ENCODE peak calls at places on chromosomes 2 and 18, in eight cellular contexts. F is SK-N-SH, J is right atrium auricular region, K is IMR-90, H is heart right ventricle, L is prostate gland, U is fibroblast of lung, A is HL-60. C is an unnamed sample.

GRCh38 chr2:152716805-152717241 is 438 bp downstream of the PRPF40A start:
- DNase-seq in A (no peak), J (no peak), H (no peak), F (peak; percentile 11), U (no peak), K (no peak), L (no peak), C (peak; percentile 25)

GRCh38 chr18:55413474-55413873 is 174.5 kb downstream of the TCF4 start:
- DNase-seq in U (no peak), F (no peak), A (no peak), K (peak; percentile 59), L (no peak), H (no peak), J (no peak), C (no peak)

GRCh38 chr2:85933753-85934594 is 45.2 kb upstream of the ST3GAL5 start:
- DNase-seq in A (no peak), F (no peak), J (no peak), U (peak; percentile 50), H (no peak), L (no peak), K (peak; percentile 92), C (no peak)

GRCh38 chr18:79156330-79156729 is 87.1 kb downstream of the ATP9B start:
- DNase-seq in F (no peak), U (no peak), A (no peak), J (no peak), L (no peak), K (no peak), H (no peak), C (no peak)

GRCh38 chr2:65991332-65991731 is 443.6 kb upstream of the MEIS1 start:
- DNase-seq in F (no peak), K (no peak), J (no peak), U (no peak), A (no peak), H (no peak), L (peak; percentile 72), C (no peak)

GRCh38 chr18:8224576-8224975 is 384.7 kb upstream of the RAB12 start:
- DNase-seq in L (no peak), A (no peak), U (no peak), J (no peak), K (peak; percentile 28), H (no peak), F (no peak), C (no peak)

GRCh38 chr2:9206991-9207640 is 504 bp downstream of the ASAP2 start:
- DNase-seq in U (peak; percentile 29), K (no peak), H (peak; percentile 43), A (no peak), F (peak; percentile 82), L (peak; percentile 22), J (peak; percentile 58), C (no peak)

GRCh38 chr18:42807852-42808251 is 307.6 kb downstream of the RIT2 start:
- DNase-seq in F (no peak), K (no peak), L (no peak), H (no peak), U (no peak), A (no peak), J (no peak), C (no peak)

GRCh38 chr18:54351186-54351585 is 6.5 kb downstream of the STARD6 start:
- DNase-seq in F (no peak), K (no peak), H (no peak), A (no peak), L (no peak), U (no peak), J (no peak), C (no peak)

GRCh38 chr2:45691152-45691551 is 39.7 kb downstream of the PRKCE start:
- DNase-seq in H (no peak), F (no peak), L (no peak), A (no peak), J (no peak), U (no peak), K (no peak), C (no peak)

GRCh38 chr2:111111101-111111755 is 9.5 kb upstream of the BCL2L11 start:
- DNase-seq in J (no peak), K (no peak), F (no peak), U (no peak), H (no peak), L (no peak), A (no peak), C (no peak)

GRCh38 chr18:58603365-58604067 is 25.4 kb downstream of the ALPK2 start:
- DNase-seq in F (no peak), U (peak; percentile 31), A (no peak), J (no peak), H (no peak), K (peak; percentile 36), L (no peak), C (no peak)

GRCh38 chr2:48651127-48651526 is 33.5 kb downstream of the GTF2A1L start:
- DNase-seq in U (peak; percentile 44), L (no peak), K (peak; percentile 76), H (no peak), A (no peak), J (no peak), F (no peak), C (no peak)

GRCh38 chr2:134927195-134927594 is 8.6 kb downstream of the CCNT2 start:
- DNase-seq in U (peak; percentile 20), H (no peak), F (no peak), J (no peak), A (no peak), L (no peak), K (peak; percentile 69), C (no peak)

GRCh38 chr2:214410918-214411554 is at the start of gene VWC2L:
- DNase-seq in K (peak; percentile 76), J (peak; percentile 59), H (peak; percentile 72), U (peak; percentile 60), L (peak; percentile 49), A (no peak), F (peak; percentile 43), C (peak; percentile 77)

GRCh38 chr2:241577413-241578122 is 19.0 kb downstream of the BOK start:
- DNase-seq in J (no peak), L (no peak), H (no peak), A (no peak), F (no peak), K (peak; percentile 67), U (peak; percentile 51), C (no peak)

GRCh38 chr18:79792096-79792987 is 5.4 kb upstream of the KCNG2 start:
- DNase-seq in J (no peak), A (peak; percentile 81), F (no peak), K (no peak), H (no peak), L (no peak), U (no peak), C (no peak)

DNA sequence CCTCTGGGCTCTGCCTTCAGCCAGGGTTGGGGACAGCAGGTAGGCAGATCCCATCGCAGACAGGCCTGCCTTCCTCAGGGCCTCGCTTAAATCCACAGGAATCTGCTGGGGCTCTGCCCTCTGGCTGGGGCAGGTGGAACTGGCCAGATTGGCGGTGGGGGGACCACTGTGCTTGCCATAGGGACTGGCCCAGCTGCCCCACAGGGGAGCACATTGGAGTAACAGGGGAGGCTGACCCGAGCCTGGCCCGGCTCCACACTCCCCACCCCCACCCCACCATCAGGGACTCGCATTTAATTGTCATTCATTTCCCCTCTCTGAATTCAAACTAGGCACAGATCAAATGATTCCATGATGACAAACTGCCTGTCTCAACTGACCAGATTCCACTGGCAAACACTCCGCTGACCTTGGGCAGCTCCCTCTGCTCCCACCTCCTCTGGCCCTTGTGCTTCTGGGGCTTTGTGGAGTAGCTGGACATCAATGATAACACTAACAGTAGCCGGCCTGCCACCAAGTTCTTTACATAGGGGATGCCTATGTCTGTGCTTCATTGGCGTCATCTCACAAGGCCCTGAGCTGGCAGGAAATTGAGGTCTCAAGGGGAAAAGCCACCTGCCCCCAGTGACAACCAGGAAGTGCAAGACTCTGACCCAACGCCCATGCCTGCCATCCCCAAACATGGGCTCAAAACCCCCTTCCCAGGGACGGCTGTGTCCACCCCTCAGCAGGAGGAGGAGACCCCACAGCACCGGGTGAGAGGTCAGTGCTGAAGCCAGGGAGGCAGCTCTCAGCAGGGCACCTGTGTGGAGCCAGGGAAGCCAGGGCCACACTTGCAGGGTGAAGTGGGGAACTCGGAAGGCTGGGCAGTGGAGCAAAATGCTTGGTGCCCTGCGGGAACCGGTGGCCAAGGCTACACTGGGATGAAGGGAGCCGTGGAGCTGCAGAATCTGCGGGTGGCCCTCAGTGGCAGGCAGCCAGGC is 2.1 kb upstream of the B3GNT7 start:
- DNase-seq in K (no peak), H (no peak), L (no peak), A (no peak), U (no peak), J (no peak), F (peak; percentile 47), C (no peak)
- H3K27ac ChIP-seq in K (no peak overlapping the region), H (no peak overlapping the region), L (no peak overlapping the region), A (peak overlapping the region; percentile 96), U (no peak overlapping the region), J (no peak overlapping the region), F (no peak overlapping the region), C (no peak overlapping the region)

GRCh38 chr2:235043762-235044500 is 92.1 kb downstream of the SH3BP4 start:
- DNase-seq in L (no peak), U (no peak), K (no peak), H (no peak), J (no peak), F (no peak), A (no peak), C (peak; percentile 53)
- H3K4me3 ChIP-seq in L (no peak overlapping the region), U (no peak overlapping the region), K (no peak overlapping the region), H (no peak overlapping the region), J (no peak overlapping the region), F (no peak overlapping the region), A (no peak overlapping the region), C (no peak overlapping the region)

GRCh38 chr2:49913025-49913424 is 758.7 kb upstream of the FSHR start:
- DNase-seq in J (no peak), F (no peak), H (no peak), A (no peak), L (no peak), K (no peak), U (no peak), C (no peak)

GRCh38 chr2:49917654-49918053 is 763.3 kb upstream of the FSHR start:
- DNase-seq in A (no peak), H (no peak), L (no peak), F (no peak), J (no peak), U (no peak), K (no peak), C (no peak)

DNA sequence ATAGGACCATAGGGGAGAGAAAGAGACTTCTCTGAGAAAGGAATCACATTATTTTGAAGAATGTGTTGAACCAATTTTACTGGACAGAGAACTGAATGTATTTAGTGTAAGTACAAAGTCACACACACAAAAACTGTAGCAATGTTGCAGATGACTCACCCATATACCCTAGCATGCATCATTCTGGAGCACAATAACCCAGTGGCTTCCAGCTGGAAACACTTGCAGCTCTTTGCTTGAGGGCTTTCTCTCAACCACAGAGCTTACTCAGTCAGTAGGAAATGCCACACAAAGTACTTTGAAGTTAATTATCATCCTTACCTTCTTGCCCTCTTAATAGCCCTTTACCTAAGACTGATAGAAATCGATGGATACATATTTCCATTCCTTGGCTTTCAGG is 760.0 kb upstream of the FSHR start:
- DNase-seq in H (no peak), K (no peak), U (no peak), F (no peak), L (no peak), A (no peak), J (no peak), C (no peak)
- TF ChIP-seq CTCF in H (no peak), K (no peak), U (no peak), F (no peak), L (no peak), A (no peak), J (no peak), C (no peak)

DNA sequence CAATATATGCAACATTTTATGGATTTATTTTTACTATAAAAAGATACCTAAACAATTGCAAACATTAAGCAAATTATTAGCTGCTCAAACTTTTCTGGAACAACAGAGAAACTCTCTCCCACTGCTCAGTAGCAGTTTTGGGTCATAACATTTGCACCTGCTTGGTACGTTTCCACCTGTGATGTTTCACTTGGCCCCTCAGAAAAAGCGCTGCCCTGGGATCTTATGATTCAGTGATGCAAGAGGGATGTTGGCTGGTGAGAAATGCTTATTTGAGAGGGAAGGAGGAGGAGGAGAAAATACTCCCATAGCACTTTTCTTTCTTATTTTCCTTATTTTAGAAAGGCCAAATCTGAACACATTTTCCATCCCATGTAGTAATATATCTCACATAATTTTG is 9.2 kb downstream of the IRS1 start:
- DNase-seq in K (peak; percentile 29), H (no peak), U (no peak), L (no peak), J (no peak), F (no peak), A (no peak), C (no peak)
- H3K27ac ChIP-seq in K (peak overlapping the region; percentile 90), H (peak overlapping the region; percentile 94), U (peak overlapping the region; percentile 88), L (peak overlapping the region; percentile 92), J (peak overlapping the region; percentile 90), F (no peak overlapping the region), A (no peak overlapping the region), C (peak overlapping the region; percentile 96)